ENCODE peak calls at places on chromosomes 5 and 9, in ten cellular contexts. A is lower lobe of right lung; U is astrocyte; I is adrenal gland; W is A673; B is SJSA1; C is PC-9; N is CD4-positive, CD25-positive, alpha-beta regulatory T cell; H is small intestine; Y is prostate gland. Z is an unnamed sample. For H3K9me3, the result is how much of the 10 kb centered on the place peaks cover.

GRCh38 chr9:79408617-79409016 is 163.1 kb upstream of the TLE4 start:
- DNase-seq in A (no peak), U (peak), I (no peak), W (no peak), B (no peak), C (no peak), N (no peak), H (no peak), Y (no peak), Z (no peak)

GRCh38 chr5:155004138-155004744 is 9.3 kb upstream of the KIF4B start:
- DNase-seq in A (no peak), U (no peak), I (peak), W (peak), B (peak), C (peak), N (no peak), H (peak), Y (no peak), Z (no peak)

GRCh38 chr9:99031994-99032393 is 72.9 kb upstream of the TGFBR1 start:
- DNase-seq in A (no peak), U (no peak), I (no peak), W (no peak), B (no peak), C (no peak), N (no peak), H (no peak), Y (no peak), Z (no peak)

GRCh38 chr5:130710596-130710995 is 454.5 kb downstream of the HINT1 start:
- DNase-seq in A (no peak), U (peak), I (no peak), W (no peak), B (peak), C (no peak), N (no peak), H (peak), Y (no peak), Z (no peak)

GRCh38 chr5:74179183-74179582 is 461.3 kb downstream of the ENC1 start:
- DNase-seq in A (no peak), U (peak), I (peak), W (no peak), B (no peak), C (no peak), N (no peak), H (no peak), Y (no peak), Z (no peak)

GRCh38 chr5:139579-140442 is 47.8 kb downstream of the PLEKHG4B start:
- DNase-seq in A (no peak), U (no peak), I (no peak), W (no peak), B (no peak), C (no peak), N (no peak), H (no peak), Y (no peak), Z (no peak)

GRCh38 chr5:171874210-171874609 is 88.6 kb downstream of the SMIM23 start:
- DNase-seq in A (no peak), U (no peak), I (no peak), W (no peak), B (no peak), C (no peak), N (no peak), H (no peak), Y (no peak), Z (no peak)

GRCh38 chr9:16410601-16411285 is 459.7 kb downstream of the BNC2 start:
- DNase-seq in A (no peak), U (peak), I (no peak), W (no peak), B (no peak), C (no peak), N (no peak), H (no peak), Y (no peak), Z (no peak)

GRCh38 chr5:54610197-54610898 is 92.8 kb downstream of the SNX18 start:
- DNase-seq in A (no peak), U (peak), I (no peak), W (peak), B (peak), C (no peak), N (no peak), H (peak), Y (no peak), Z (no peak)

GRCh38 chr5:168324864-168325615 is 33.6 kb downstream of the WWC1 start:
- DNase-seq in A (no peak), U (peak), I (no peak), W (no peak), B (no peak), C (peak), N (no peak), H (peak), Y (no peak), Z (no peak)

GRCh38 chr9:83707518-83707767 is 315 bp downstream of the UBQLN1 start:
- DNase-seq in A (no peak), U (peak), I (peak), W (no peak), B (peak), C (no peak), N (no peak), H (no peak), Y (no peak), Z (no peak)

GRCh38 chr9:78023003-78023741 is 8.4 kb downstream of the GNAQ start:
- DNase-seq in A (no peak), U (peak), I (no peak), W (peak), B (no peak), C (no peak), N (no peak), H (peak), Y (no peak), Z (no peak)

GRCh38 chr9:78025186-78025585 is 6.4 kb downstream of the GNAQ start:
- DNase-seq in A (no peak), U (no peak), I (no peak), W (no peak), B (no peak), C (no peak), N (no peak), H (no peak), Y (no peak), Z (no peak)

GRCh38 chr9:78017294-78017693 is 14.3 kb downstream of the GNAQ start:
- DNase-seq in A (no peak), U (no peak), I (no peak), W (no peak), B (no peak), C (no peak), N (no peak), H (no peak), Y (no peak), Z (no peak)

GRCh38 chr9:78026416-78026815 is 5.2 kb downstream of the GNAQ start:
- DNase-seq in A (no peak), U (no peak), I (no peak), W (no peak), B (no peak), C (no peak), N (no peak), H (peak), Y (no peak), Z (no peak)

DNA sequence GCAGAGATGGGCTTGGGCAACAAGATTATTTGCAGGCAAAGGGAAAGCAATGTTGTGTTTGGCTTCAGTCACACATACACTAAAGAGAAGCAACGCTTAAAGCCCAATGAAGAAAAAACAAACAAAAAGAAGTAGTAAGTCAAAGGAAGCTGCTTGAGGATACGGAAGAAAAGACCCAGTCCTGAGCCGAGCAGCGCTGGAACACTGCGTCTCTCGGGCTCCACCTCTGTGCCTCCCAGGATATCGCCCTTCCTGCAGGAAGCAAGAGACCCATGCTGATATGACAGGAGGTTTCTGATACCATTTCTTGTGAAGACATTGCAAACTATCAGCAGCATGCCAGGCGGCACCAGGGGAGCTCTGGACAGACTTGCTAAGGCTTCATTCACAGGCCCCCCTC is 9.9 kb downstream of the GNAQ start:
- DNase-seq in A (peak), U (no peak), I (no peak), W (no peak), B (no peak), C (no peak), N (no peak), H (peak), Y (peak), Z (no peak)
- H3K4me3 ChIP-seq in A (peak), U (peak), I (no peak), W (no peak), B (no peak), C (no peak), N (no peak), H (no peak), Y (no peak), Z (no peak)

DNA sequence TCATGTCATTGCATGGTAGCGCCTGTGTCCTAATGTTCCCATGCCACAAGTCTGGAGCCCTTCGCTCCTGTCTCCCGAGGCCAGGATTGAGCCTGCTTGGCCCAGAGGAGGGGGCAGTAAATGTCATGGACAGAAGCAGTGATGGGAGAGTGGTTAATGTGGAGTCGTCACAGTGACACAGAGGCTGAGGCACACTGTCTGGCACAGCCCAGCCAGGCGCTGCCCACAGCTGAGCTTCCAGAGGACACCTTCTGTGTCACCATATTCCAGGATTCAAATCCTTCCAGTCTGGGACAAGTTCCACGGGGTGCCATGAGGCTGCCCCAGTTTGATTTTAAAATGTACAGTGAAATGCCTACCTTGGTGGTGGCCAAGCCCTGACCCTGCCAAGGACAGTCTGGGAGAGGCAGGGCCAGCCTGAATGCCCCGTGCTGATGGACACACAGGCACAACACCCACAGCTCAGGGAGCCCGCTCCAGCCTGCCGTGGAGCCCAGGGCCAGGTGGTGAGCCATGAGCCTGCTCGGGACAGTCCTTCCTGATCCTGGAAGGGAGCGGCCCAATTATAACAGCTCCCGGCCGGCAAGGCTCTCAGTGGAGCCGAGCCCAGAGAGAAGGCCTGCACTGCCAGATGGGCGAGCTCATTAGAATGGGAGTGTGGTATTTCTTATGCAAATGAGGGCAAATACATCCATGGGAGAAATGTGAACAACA is 99.1 kb upstream of the RUFY1 start:
- DNase-seq in A (no peak), U (no peak), I (no peak), W (no peak), B (no peak), C (no peak), N (no peak), H (no peak), Y (no peak), Z (no peak)
- H3K9me3 ChIP-seq in A (under half), U (under half), I (under half), W (under half), B (under half), C (under half), N (under half), H (under half), Y (under half), Z (under half)

GRCh38 chr5:100780376-100780870 is 122.7 kb downstream of the ST8SIA4 start:
- DNase-seq in A (no peak), U (no peak), I (no peak), W (no peak), B (no peak), C (no peak), N (no peak), H (peak), Y (no peak), Z (no peak)

GRCh38 chr5:100777680-100778281 is 125.3 kb downstream of the ST8SIA4 start:
- DNase-seq in A (no peak), U (peak), I (peak), W (peak), B (peak), C (peak), N (no peak), H (peak), Y (no peak), Z (no peak)

GRCh38 chr5:100776244-100776643 is 126.8 kb downstream of the ST8SIA4 start:
- DNase-seq in A (no peak), U (peak), I (no peak), W (no peak), B (peak), C (no peak), N (no peak), H (no peak), Y (no peak), Z (no peak)

DNA sequence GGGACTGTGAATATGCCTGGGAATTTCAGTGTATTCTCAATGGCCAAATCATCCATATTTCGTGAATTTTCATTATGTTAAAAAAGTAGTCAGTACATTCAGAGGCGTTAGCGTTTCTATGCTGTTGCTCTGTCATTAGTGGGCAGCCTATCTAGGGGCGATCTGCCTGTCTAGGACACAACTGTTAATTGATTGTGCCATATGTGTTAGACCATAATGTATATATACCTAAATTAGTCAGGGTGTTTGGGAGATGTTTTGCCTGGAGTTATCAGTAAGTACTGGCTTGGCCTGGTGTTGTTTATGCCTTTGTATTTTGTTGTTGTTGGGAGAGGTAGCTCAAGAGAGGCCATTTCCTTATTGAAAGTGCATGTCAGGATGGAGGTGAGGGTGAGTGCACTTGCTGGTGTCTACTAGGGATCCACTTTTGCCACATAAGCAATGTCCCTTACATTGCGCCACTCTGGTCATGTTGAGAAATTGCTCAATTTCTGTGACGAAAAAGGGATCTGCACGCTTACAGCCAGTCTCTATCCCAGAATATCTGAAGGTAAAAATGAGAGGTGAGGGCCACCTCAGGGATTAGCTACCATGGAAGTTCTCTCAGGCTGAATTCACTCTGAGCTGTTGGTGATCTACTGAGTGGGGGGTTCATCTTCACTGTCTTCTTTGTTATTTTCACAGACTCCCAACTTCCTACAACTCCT is 123.3 kb downstream of the ST8SIA4 start:
- DNase-seq in A (no peak), U (no peak), I (peak), W (no peak), B (no peak), C (no peak), N (no peak), H (peak), Y (no peak), Z (no peak)
- H3K4me3 ChIP-seq in A (peak), U (no peak), I (no peak), W (no peak), B (no peak), C (no peak), N (peak), H (no peak), Y (no peak), Z (no peak)

DNA sequence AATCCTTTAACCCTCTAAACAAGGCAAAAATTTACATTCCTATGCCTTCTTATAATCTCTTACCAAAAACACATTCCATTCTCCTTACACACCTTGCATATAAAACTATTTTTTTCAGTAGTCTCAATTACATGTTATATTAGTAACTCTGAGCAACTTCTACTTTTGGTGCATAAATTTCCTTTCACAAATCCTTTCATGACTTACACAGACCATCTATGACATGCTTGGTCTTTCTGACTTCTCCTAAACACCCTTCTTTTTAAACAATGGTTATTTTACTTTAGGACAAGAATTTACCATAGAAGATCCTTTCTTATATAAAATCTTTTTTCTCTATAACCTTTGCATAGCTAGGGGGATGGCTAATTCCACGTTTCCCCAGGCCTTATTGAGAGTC is 208.0 kb upstream of the ARRDC3 start:
- DNase-seq in A (no peak), U (no peak), I (no peak), W (peak), B (no peak), C (no peak), N (no peak), H (no peak), Y (no peak), Z (no peak)
- H3K9me3 ChIP-seq in A (under half), U (under half), I (under half), W (under half), B (under half), C (under half), N (under half), H (under half), Y (under half), Z (under half)

DNA sequence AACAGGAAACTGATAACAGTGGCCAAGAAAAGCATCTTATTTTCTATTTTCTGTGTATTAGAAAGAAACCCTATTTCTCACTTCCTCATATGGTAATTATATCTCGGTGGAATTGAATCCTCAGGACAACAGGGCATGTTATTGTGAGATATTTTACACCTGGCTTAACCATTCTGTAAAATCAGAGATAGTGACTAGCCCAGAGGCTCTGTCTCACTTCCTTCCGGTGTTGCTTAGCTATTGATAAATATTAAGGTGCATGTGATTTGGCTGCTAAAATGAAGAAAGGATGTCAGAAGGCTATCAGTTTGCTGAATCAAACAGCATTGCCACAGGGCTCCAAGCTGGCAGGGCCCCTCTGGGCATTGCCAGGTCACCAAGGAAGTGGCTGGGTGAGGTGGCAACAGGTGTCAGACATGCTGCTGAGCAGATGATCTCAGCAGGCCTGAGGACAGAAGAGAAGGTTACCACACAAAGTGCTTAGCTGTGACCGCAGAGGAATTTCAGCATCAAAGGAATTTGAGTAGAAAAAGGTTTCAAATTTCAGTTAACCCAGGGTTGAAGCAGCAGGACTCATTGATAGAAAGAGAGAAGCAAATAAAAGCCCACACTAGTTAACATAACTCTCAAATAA is 330.7 kb downstream of the PDE4D start:
- DNase-seq in A (peak), U (peak), I (no peak), W (no peak), B (no peak), C (peak), N (no peak), H (peak), Y (no peak), Z (no peak)
- H3K4me3 ChIP-seq in A (no peak), U (no peak), I (no peak), W (no peak), B (no peak), C (peak), N (no peak), H (no peak), Y (no peak), Z (no peak)

Z was measured in thyroid gland.